ENCODE peak calls at places on chromosomes 12 and 14, in five cellular contexts. Z is SK-N-SH, L is HepG2, T is K562, Q is GM12878. X is an unnamed sample.

GRCh38 chr14:76951149-76951548 is 77.4 kb downstream of the IRF2BPL start:
- DNase-seq in Z (no peak), L (no peak), T (no peak), Q (no peak), X (no peak)

GRCh38 chr12:70971395-70971794 is 50.9 kb upstream of the PTPRR start:
- DNase-seq in Z (no peak), L (no peak), T (no peak), Q (no peak), X (no peak)

GRCh38 chr12:31756977-31757420 is 28.2 kb upstream of the AMN1 start:
- DNase-seq in Z (no peak), L (peak), T (peak), Q (no peak), X (no peak)

GRCh38 chr12:32478858-32479257 is 79.5 kb downstream of the FGD4 start:
- DNase-seq in Z (no peak), L (no peak), T (no peak), Q (no peak), X (no peak)

GRCh38 chr12:51827925-51828818 is 20.3 kb downstream of the FIGNL2 start:
- DNase-seq in Z (no peak), L (no peak), T (peak), Q (no peak), X (no peak)

GRCh38 chr14:22088614-22089359 is 415.2 kb upstream of the OR4E1 start:
- DNase-seq in Z (no peak), L (no peak), T (no peak), Q (no peak), X (no peak)

GRCh38 chr14:26138764-26139445 is 458.9 kb downstream of the NOVA1 start:
- DNase-seq in Z (no peak), L (no peak), T (no peak), Q (no peak), X (peak)

GRCh38 chr14:38045461-38045860 is 162.2 kb upstream of the SSTR1 start:
- DNase-seq in Z (no peak), L (no peak), T (no peak), Q (no peak), X (no peak)

GRCh38 chr14:30298266-30298795 is 260.6 kb upstream of the G2E3 start:
- DNase-seq in Z (no peak), L (no peak), T (no peak), Q (no peak), X (no peak)

GRCh38 chr12:13462450-13462849 is 265.9 kb downstream of the EMP1 start:
- DNase-seq in Z (no peak), L (no peak), T (no peak), Q (no peak), X (no peak)

GRCh38 chr14:90424075-90424474 is 27.2 kb downstream of the CALM1 start:
- DNase-seq in Z (no peak), L (no peak), T (no peak), Q (no peak), X (no peak)

GRCh38 chr12:127025545-127025944 is 1241.4 kb upstream of the TMEM132C start:
- DNase-seq in Z (no peak), L (no peak), T (peak), Q (no peak), X (no peak)

GRCh38 chr12:114933428-114934160 is 249.6 kb upstream of the TBX3 start:
- DNase-seq in Z (peak), L (peak), T (no peak), Q (no peak), X (no peak)

GRCh38 chr12:22164101-22164500 is 118.1 kb downstream of the CMAS start:
- DNase-seq in Z (no peak), L (no peak), T (no peak), Q (no peak), X (no peak)

GRCh38 chr14:28596336-28596735 is 170.3 kb upstream of the FOXG1 start:
- DNase-seq in Z (no peak), L (no peak), T (no peak), Q (no peak), X (no peak)

GRCh38 chr14:105853089-105853906 is 326.9 kb downstream of the TMEM121 start:
- DNase-seq in Z (peak), L (no peak), T (no peak), Q (peak), X (no peak)

GRCh38 chr12:106122004-106122403 is 16.8 kb downstream of the NUAK1 start:
- DNase-seq in Z (no peak), L (no peak), T (no peak), Q (no peak), X (no peak)

GRCh38 chr12:22670762-22671161 is 45.8 kb downstream of the ETNK1 start:
- DNase-seq in Z (no peak), L (no peak), T (no peak), Q (no peak), X (no peak)

GRCh38 chr12:95303476-95303875 is 85.9 kb downstream of the VEZT start:
- DNase-seq in Z (no peak), L (no peak), T (no peak), Q (no peak), X (no peak)

GRCh38 chr12:103664626-103665025 is 77.6 kb downstream of the STAB2 start:
- DNase-seq in Z (no peak), L (no peak), T (no peak), Q (no peak), X (no peak)

GRCh38 chr14:96145116-96145864 is 59.3 kb upstream of the BDKRB2 start:
- DNase-seq in Z (no peak), L (no peak), T (no peak), Q (no peak), X (no peak)

GRCh38 chr12:108729612-108730336 is 1.5 kb downstream of the CORO1C start:
- DNase-seq in Z (peak), L (peak), T (peak), Q (no peak), X (no peak)

GRCh38 chr12:128914908-128915563 is 61.8 kb downstream of the GLT1D1 start:
- DNase-seq in Z (no peak), L (no peak), T (no peak), Q (peak), X (no peak)

GRCh38 chr14:98137626-98138025 is 1134.4 kb downstream of the BCL11B start:
- DNase-seq in Z (no peak), L (no peak), T (no peak), Q (no peak), X (no peak)

GRCh38 chr14:52891800-52892199 is 59.0 kb downstream of the FERMT2 start:
- DNase-seq in Z (no peak), L (no peak), T (no peak), Q (no peak), X (no peak)

GRCh38 chr12:66065146-66065545 is 65.4 kb downstream of the LLPH start:
- DNase-seq in Z (no peak), L (no peak), T (no peak), Q (no peak), X (no peak)

GRCh38 chr12:105113094-105113493 is 5.6 kb downstream of the WASHC4 start:
- DNase-seq in Z (no peak), L (no peak), T (no peak), Q (no peak), X (no peak)

GRCh38 chr12:75981247-75981646 is 50.3 kb downstream of the PHLDA1 start:
- DNase-seq in Z (no peak), L (no peak), T (no peak), Q (no peak), X (no peak)

GRCh38 chr14:80634106-80634758 is 307.3 kb downstream of the CEP128 start:
- DNase-seq in Z (no peak), L (no peak), T (peak), Q (no peak), X (no peak)

GRCh38 chr12:127161466-127161865 is 1105.5 kb upstream of the TMEM132C start:
- DNase-seq in Z (no peak), L (no peak), T (no peak), Q (no peak), X (no peak)

GRCh38 chr14:104375551-104376201 is 203.9 kb upstream of the C14orf180 start:
- DNase-seq in Z (no peak), L (no peak), T (no peak), Q (no peak), X (no peak)

GRCh38 chr12:124130717-124131670 is 158.0 kb downstream of the ZNF664 start:
- DNase-seq in Z (no peak), L (peak), T (no peak), Q (peak), X (no peak)

GRCh38 chr12:65941388-65941787 is 117.1 kb downstream of the HMGA2 start:
- DNase-seq in Z (no peak), L (no peak), T (no peak), Q (no peak), X (no peak)

GRCh38 chr14:77203611-77204456 is 22.2 kb downstream of the TMEM63C start:
- DNase-seq in Z (peak), L (no peak), T (no peak), Q (no peak), X (no peak)

GRCh38 chr14:93914278-93914677 is 12.9 kb upstream of the FAM181A start:
- DNase-seq in Z (no peak), L (no peak), T (no peak), Q (no peak), X (no peak)

DNA sequence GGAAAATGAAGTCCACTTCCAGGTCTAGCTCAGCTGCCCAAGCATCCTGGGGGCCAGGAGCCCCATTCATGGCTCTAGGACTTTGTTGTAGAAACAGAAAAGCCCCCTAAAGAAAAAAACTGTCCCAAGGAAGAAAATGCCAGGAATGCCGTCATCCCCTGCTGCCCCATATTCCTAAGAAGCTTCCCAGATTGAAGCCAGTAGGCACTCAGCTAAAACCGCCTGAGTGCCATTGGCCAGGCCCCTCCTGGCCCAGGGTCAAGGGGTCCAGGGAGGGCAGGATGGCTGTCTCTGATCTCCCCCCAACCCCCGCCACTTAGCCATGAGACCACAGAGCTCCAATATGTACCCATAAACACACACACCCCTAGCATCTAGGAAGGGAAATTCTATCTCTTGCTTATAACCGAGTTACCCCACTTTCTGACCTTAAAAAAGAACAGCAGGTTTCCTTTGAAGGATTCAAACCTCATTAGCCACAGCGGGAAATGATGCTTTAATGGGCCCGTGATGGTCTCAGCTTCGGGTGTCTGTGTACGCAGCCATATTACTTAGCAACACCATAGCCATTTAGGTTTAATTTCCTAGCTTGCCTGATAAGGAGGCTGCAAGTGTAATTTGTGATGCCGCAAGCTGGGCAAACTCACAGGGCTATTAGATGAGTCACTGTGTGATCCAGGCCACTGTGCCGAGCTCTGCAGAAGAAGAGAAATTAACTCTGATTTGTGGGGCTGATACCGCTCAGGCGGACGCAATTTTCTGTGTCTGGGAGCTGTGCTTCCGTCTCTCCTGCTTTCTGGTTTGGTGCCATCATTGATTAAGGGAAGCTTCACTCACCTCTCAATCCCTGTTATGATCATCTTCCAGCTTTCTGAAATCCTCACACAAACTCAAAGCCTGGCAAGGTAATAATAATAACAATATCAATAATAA is 84.2 kb downstream of the GCH1 start:
- DNase-seq in Z (peak), L (peak), T (peak), Q (no peak), X (peak)
- TF ChIP-seq FOXM1 in Z (peak), L (no peak), T (no peak), Q (no peak), X (no peak)

DNA sequence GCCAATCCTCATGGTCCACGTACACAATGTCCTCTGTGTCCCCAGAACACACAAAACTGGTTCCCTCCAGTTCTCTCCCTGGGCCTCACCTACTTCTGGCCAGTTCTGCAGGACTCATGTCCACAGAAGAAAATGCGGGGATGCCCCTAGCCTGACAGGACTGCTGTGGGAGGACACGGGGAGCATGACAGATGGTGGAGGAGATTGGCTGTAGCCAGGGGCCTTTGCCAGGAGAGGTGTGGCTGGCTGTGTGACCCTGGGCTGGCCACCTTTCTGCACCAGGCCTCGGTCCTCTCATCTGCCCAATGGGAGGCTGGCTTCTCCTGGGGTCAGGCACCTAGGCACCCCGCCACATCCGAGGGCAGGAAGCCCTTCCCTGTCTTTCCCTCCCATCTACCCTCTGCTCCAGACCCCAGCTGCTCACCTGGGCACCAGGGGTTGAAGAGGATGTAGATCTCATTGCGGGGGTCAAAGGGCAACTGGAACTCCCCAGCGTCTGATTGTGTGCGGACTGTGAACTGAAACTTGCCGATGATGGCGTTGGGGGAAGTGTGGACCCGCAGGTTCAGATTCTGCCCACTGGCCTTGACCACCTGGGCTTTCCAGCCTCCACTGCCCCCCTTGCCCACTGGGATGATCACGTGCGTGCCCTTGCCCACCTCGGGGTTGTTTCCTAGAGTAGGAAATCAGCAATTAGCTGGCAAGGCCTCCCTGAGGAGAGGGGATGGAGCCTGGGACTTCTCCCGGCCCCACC is 2.8 kb downstream of the TGM1 start:
- DNase-seq in Z (no peak), L (no peak), T (no peak), Q (no peak), X (no peak)
- TF ChIP-seq FOXM1 in Z (no peak), L (no peak), T (no peak), Q (no peak), X (no peak)

GRCh38 chr14:61567838-61568571 is 127.3 kb upstream of the HIF1A start:
- DNase-seq in Z (no peak), L (no peak), T (no peak), Q (no peak), X (no peak)
- TF ChIP-seq FOXM1 in Z (no peak), L (no peak), T (no peak), Q (no peak), X (no peak)

GRCh38 chr12:111404362-111405148 is 1.2 kb upstream of the SH2B3 start:
- DNase-seq in Z (peak), L (peak), T (peak), Q (no peak), X (no peak)
- TF ChIP-seq FOXM1 in Z (no peak), L (no peak), T (no peak), Q (no peak), X (no peak)

DNA sequence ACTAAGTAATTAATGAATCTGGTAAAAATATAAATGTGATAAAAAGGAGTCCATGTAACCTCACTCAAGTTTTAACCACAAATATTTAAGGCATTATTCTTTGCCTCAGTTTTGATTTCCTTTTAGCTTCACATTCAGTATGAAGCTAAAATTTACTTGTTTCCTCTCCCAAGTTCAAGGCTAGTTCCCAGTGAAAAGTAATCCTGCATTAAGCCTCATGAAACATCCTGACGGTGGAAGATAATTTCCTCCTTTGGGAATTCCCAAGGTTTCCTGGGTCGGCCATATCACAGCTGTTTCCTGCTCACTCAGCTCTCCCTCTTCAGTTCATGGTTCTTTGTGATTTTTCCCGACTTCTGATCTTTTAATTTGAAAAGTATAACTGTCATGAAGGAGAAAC is 1256.8 kb upstream of the FLRT2 start:
- DNase-seq in Z (no peak), L (no peak), T (no peak), Q (no peak), X (no peak)
- TF ChIP-seq FOXM1 in Z (no peak), L (no peak), T (no peak), Q (no peak), X (no peak)

GRCh38 chr12:121089031-121089812 is 43.5 kb upstream of the P2RX7 start:
- DNase-seq in Z (no peak), L (peak), T (peak), Q (no peak), X (no peak)
- TF ChIP-seq FOXM1 in Z (no peak), L (no peak), T (no peak), Q (no peak), X (no peak)

GRCh38 chr12:5987573-5987972 is 42.5 kb upstream of the ANO2 start:
- DNase-seq in Z (no peak), L (no peak), T (no peak), Q (no peak), X (no peak)

GRCh38 chr12:5985471-5985870 is 40.4 kb upstream of the ANO2 start:
- DNase-seq in Z (no peak), L (no peak), T (no peak), Q (no peak), X (no peak)

GRCh38 chr12:5989621-5990020 is 44.6 kb upstream of the ANO2 start:
- DNase-seq in Z (no peak), L (no peak), T (no peak), Q (no peak), X (no peak)

GRCh38 chr12:5988659-5989116 is 43.6 kb upstream of the ANO2 start:
- DNase-seq in Z (peak), L (peak), T (peak), Q (peak), X (peak)

DNA sequence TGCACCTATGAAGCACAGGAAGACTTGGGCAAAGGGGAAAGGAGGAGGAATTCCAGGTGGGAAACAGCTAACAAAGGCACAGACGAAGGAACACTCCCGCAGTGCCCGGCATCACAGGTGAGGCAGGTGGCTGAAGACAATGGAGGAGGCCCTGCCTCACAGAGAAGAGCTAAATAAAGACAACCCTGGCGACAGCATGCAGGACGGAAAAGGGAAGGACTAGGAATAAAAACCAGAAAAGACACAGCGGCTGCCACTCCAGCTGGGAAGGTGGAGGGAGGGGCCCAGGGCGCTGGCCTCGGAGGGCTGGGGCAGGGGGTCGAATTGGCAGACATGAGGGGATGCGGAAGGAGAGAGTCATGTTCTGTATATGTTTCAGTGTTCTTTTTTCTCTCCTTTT is 43.0 kb upstream of the ANO2 start:
- DNase-seq in Z (no peak), L (no peak), T (no peak), Q (no peak), X (no peak)
- TF ChIP-seq FOXM1 in Z (no peak), L (no peak), T (no peak), Q (no peak), X (no peak)

GRCh38 chr14:32202941-32203882 is at the start of gene RNU6-8:
- DNase-seq in Z (peak), L (peak), T (peak), Q (peak), X (peak)

GRCh38 chr14:32201816-32202467 is at the start of gene RNU6-7:
- DNase-seq in Z (peak), L (peak), T (peak), Q (no peak), X (no peak)

GRCh38 chr14:32201196-32201815 is 539 bp upstream of the RNU6-7 start:
- DNase-seq in Z (peak), L (peak), T (peak), Q (no peak), X (peak)

GRCh38 chr14:32203928-32204357 is 874 bp upstream of the RNU6-8 start:
- DNase-seq in Z (peak), L (peak), T (peak), Q (no peak), X (no peak)

DNA sequence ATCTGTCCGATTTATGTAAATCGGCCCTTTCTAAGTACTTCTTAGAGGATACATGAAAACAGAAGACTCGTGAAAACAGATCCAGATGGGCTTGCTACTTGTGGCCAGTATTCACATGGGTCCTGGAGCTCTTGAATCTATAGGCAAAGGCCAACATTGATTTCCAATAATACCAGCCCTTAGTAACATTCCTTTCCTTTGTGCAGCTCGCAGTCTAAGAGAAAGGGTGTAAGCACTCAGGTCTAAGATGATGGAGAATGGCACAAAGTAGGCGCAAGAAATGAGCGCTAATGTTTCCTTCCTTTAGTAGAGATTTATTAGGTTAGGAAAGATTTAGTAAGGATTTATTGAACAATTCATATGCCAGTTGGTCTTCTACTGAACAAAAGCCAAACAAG is 602 bp downstream of the RNU6-8 start:
- DNase-seq in Z (peak), L (peak), T (peak), Q (no peak), X (no peak)
- TF ChIP-seq FOXM1 in Z (no peak), L (no peak), T (no peak), Q (no peak), X (no peak)

X was measured in HEK293T.